ENCODE peak calls at places on chromosomes 16 and 17, in eight cellular contexts. V is nucleus accumbens; F is ascending aorta; Y is astrocyte of the spinal cord; J is HEK293T; N is activated T-cell treated with anti-CD3 and anti-CD28 coated beads for 24 hours; B is CD8-positive, alpha-beta T cell; S is NCI-H1092. I is an unnamed sample.

GRCh38 chr17:3639981-3640596 is 3.5 kb downstream of the CTNS start:
- DNase-seq in F (no peak), V (no peak), N (no peak), S (no peak), B (no peak), Y (peak; percentile 47), J (no peak), I (peak; percentile 45)

GRCh38 chr16:22816475-22816874 is 2.5 kb downstream of the HS3ST2 start:
- DNase-seq in V (no peak), S (no peak), J (no peak), N (no peak), B (no peak), F (no peak), Y (no peak), I (no peak)

GRCh38 chr17:17824780-17825614 is 11.8 kb downstream of the SREBF1 start:
- DNase-seq in B (no peak), F (peak; percentile 37), S (no peak), N (no peak), Y (no peak), V (no peak), J (no peak), I (no peak)

GRCh38 chr16:1420111-1420539 is 422 bp downstream of the UQCC4 start:
- DNase-seq in S (no peak), B (peak; percentile 16), Y (no peak), V (no peak), F (no peak), N (no peak), J (no peak), I (no peak)

GRCh38 chr17:75632863-75633483 is at the start of gene SMIM5:
- DNase-seq in F (peak; percentile 75), V (peak; percentile 97), B (peak; percentile 83), Y (peak; percentile 92), N (peak; percentile 68), J (peak; percentile 91), S (peak; percentile 16), I (peak; percentile 63)

GRCh38 chr17:55265434-55266021 is 768 bp downstream of the HLF start:
- DNase-seq in Y (no peak), F (no peak), N (no peak), S (no peak), B (no peak), J (no peak), V (no peak), I (no peak)

GRCh38 chr16:89018605-89019158 is 41.7 kb upstream of the CBFA2T3 start:
- DNase-seq in J (no peak), B (no peak), Y (no peak), V (no peak), F (no peak), S (no peak), N (no peak), I (no peak)

GRCh38 chr16:67163164-67163902 is 1.2 kb upstream of the HSF4 start:
- DNase-seq in J (no peak), B (no peak), V (peak; percentile 66), S (peak; percentile 76), F (no peak), N (no peak), Y (peak; percentile 36), I (no peak)

GRCh38 chr17:78411241-78411855 is 32.9 kb downstream of the PGS1 start:
- DNase-seq in Y (no peak), J (no peak), S (no peak), V (no peak), N (no peak), B (no peak), F (no peak), I (no peak)

GRCh38 chr16:48607056-48607825 is 2.7 kb downstream of the N4BP1 start:
- DNase-seq in V (no peak), N (no peak), B (no peak), F (no peak), Y (peak; percentile 68), S (no peak), J (no peak), I (peak; percentile 61)

GRCh38 chr17:50279181-50279526 is 4.9 kb downstream of the TMEM92 start:
- DNase-seq in J (no peak), F (no peak), Y (no peak), S (no peak), B (no peak), N (no peak), V (no peak), I (no peak)

GRCh38 chr17:43020030-43020621 is 2.1 kb downstream of the VAT1 start:
- DNase-seq in F (no peak), J (no peak), V (no peak), Y (no peak), B (no peak), N (no peak), S (no peak), I (no peak)

GRCh38 chr17:78034429-78035091 is 76.1 kb downstream of the TNRC6C start:
- DNase-seq in N (no peak), F (no peak), J (no peak), Y (peak; percentile 34), V (no peak), S (no peak), B (no peak), I (no peak)

GRCh38 chr17:34519286-34519685 is 60.1 kb upstream of the TMEM132E start:
- DNase-seq in B (no peak), S (peak; percentile 13), J (peak; percentile 29), V (no peak), F (no peak), N (no peak), Y (no peak), I (no peak)

GRCh38 chr17:37388266-37388665 is 12.5 kb downstream of the C17orf78 start:
- DNase-seq in B (no peak), Y (peak; percentile 33), N (no peak), S (no peak), F (no peak), J (no peak), V (no peak), I (no peak)

GRCh38 chr16:50719401-50720337 is 22.2 kb upstream of the CYLD start:
- DNase-seq in J (no peak), F (no peak), B (peak; percentile 23), N (no peak), S (no peak), Y (no peak), V (no peak), I (no peak)

GRCh38 chr17:41510251-41511065 is 5.0 kb upstream of the KRT13 start:
- DNase-seq in V (no peak), B (no peak), J (no peak), S (no peak), F (no peak), N (no peak), Y (no peak), I (no peak)

GRCh38 chr16:69616082-69616481 is 50.3 kb downstream of the NFAT5 start:
- DNase-seq in S (no peak), N (no peak), Y (no peak), B (no peak), F (no peak), V (no peak), J (no peak), I (no peak)

GRCh38 chr17:72008236-72008874 is 112.5 kb upstream of the SOX9 start:
- DNase-seq in N (no peak), V (no peak), Y (peak; percentile 36), J (no peak), F (no peak), B (no peak), S (no peak), I (no peak)

GRCh38 chr16:10840703-10841102 is 22.1 kb upstream of the TVP23A start:
- DNase-seq in S (no peak), J (no peak), B (no peak), F (no peak), Y (no peak), V (no peak), N (no peak), I (no peak)

GRCh38 chr17:79795795-79796569 is 895 bp downstream of the CBX8 start:
- DNase-seq in F (no peak), S (no peak), B (no peak), J (no peak), V (no peak), Y (no peak), N (no peak), I (no peak)

GRCh38 chr16:9152649-9153501 is 61.4 kb downstream of the HAPSTR1 start:
- DNase-seq in J (no peak), S (no peak), V (no peak), F (no peak), B (no peak), Y (no peak), N (no peak), I (no peak)

I was measured in AG09309.